ENCODE peak calls at places on chromosome 21, in ten cellular contexts. P, T, E, Q, O, S, M, F, J and I are unnamed samples.

GRCh38 chr21:27586986-27587385 is 620.1 kb upstream of the ADAMTS5 start:
- DNase-seq in P (no peak), T (no peak), E (no peak), Q (no peak), O (no peak), S (no peak), M (no peak), F (no peak), J (no peak), I (no peak)

GRCh38 chr21:32484706-32485380 is 72.3 kb downstream of the EVA1C start:
- DNase-seq in P (no peak), T (no peak), E (no peak), Q (no peak), O (no peak), S (no peak), M (no peak), F (no peak), J (no peak), I (no peak)

GRCh38 chr21:45299026-45299863 is 11.6 kb upstream of the POFUT2 start:
- DNase-seq in P (no peak), T (no peak), E (no peak), Q (no peak), O (no peak), S (peak; percentile 45), M (no peak), F (no peak), J (no peak), I (no peak)

GRCh38 chr21:45363921-45364463 is 41.0 kb upstream of the COL18A1 start:
- DNase-seq in P (peak; percentile 99), T (peak; percentile 84), E (no peak), Q (no peak), O (no peak), S (peak; percentile 93), M (no peak), F (no peak), J (no peak), I (no peak)

GRCh38 chr21:26800455-26801454 is 44.5 kb downstream of the ADAMTS1 start:
- DNase-seq in P (peak; percentile 53), T (no peak), E (no peak), Q (no peak), O (no peak), S (no peak), M (no peak), F (no peak), J (no peak), I (no peak)

GRCh38 chr21:16708431-16708830 is 804.4 kb upstream of the CXADR start:
- DNase-seq in P (peak; percentile 33), T (no peak), E (no peak), Q (no peak), O (no peak), S (no peak), M (no peak), F (no peak), J (no peak), I (no peak)

GRCh38 chr21:31236528-31236927 is 107.5 kb downstream of the TIAM1 start:
- DNase-seq in P (peak; percentile 81), T (no peak), E (no peak), Q (no peak), O (no peak), S (no peak), M (no peak), F (no peak), J (peak; percentile 58), I (no peak)

GRCh38 chr21:36149788-36150187 is 6.8 kb upstream of the DOP1B start:
- DNase-seq in P (no peak), T (no peak), E (no peak), Q (no peak), O (no peak), S (no peak), M (no peak), F (no peak), J (no peak), I (no peak)

GRCh38 chr21:41955516-41955915 is 1.7 kb upstream of the C2CD2 start:
- DNase-seq in P (no peak), T (no peak), E (no peak), Q (no peak), O (no peak), S (no peak), M (no peak), F (no peak), J (no peak), I (no peak)

GRCh38 chr21:37281993-37282392 is 14.9 kb upstream of the VPS26C start:
- DNase-seq in P (no peak), T (peak; percentile 19), E (no peak), Q (no peak), O (no peak), S (no peak), M (no peak), F (peak; percentile 35), J (peak; percentile 56), I (no peak)

GRCh38 chr21:39022901-39023693 is 160.2 kb downstream of the PSMG1 start:
- DNase-seq in P (no peak), T (no peak), E (peak; percentile 81), Q (no peak), O (no peak), S (no peak), M (no peak), F (no peak), J (no peak), I (no peak)

GRCh38 chr21:42103843-42104242 is 32.7 kb downstream of the UMODL1 start:
- DNase-seq in P (no peak), T (no peak), E (no peak), Q (no peak), O (no peak), S (no peak), M (no peak), F (no peak), J (no peak), I (no peak)

GRCh38 chr21:36504067-36505058 is 24.4 kb upstream of the CLDN14 start:
- DNase-seq in P (peak; percentile 60), T (peak; percentile 74), E (peak; percentile 34), Q (no peak), O (no peak), S (no peak), M (peak; percentile 59), F (peak; percentile 55), J (peak; percentile 22), I (peak; percentile 30)

GRCh38 chr21:39348355-39349210 is at the start of gene HMGN1:
- DNase-seq in P (peak; percentile 91), T (peak; percentile 97), E (peak; percentile 97), Q (peak; percentile 82), O (peak; percentile 83), S (peak; percentile 88), M (peak; percentile 88), F (peak; percentile 97), J (peak; percentile 33), I (peak; percentile 81)

GRCh38 chr21:31577280-31577679 is 82.2 kb upstream of the SOD1 start:
- DNase-seq in P (no peak), T (no peak), E (no peak), Q (no peak), O (no peak), S (no peak), M (no peak), F (no peak), J (no peak), I (no peak)

GRCh38 chr21:30408782-30409494 is 13.1 kb downstream of the KRTAP13-1 start:
- DNase-seq in P (peak; percentile 44), T (peak; percentile 81), E (peak; percentile 81), Q (peak; percentile 98), O (no peak), S (no peak), M (peak; percentile 50), F (peak; percentile 89), J (peak; percentile 85), I (no peak)

GRCh38 chr21:16908087-16908486 is 604.8 kb upstream of the CXADR start:
- DNase-seq in P (peak; percentile 17), T (no peak), E (no peak), Q (no peak), O (no peak), S (no peak), M (no peak), F (no peak), J (peak; percentile 32), I (no peak)

GRCh38 chr21:40809673-40810072 is 37.3 kb downstream of the DSCAM start:
- DNase-seq in P (no peak), T (no peak), E (no peak), Q (no peak), O (no peak), S (no peak), M (no peak), F (no peak), J (no peak), I (no peak)

GRCh38 chr21:32941263-32941662 is 84.5 kb upstream of the OLIG2 start:
- DNase-seq in P (no peak), T (no peak), E (no peak), Q (no peak), O (no peak), S (no peak), M (no peak), F (no peak), J (no peak), I (no peak)

GRCh38 chr21:42319368-42319767 is 4.2 kb upstream of the TFF3 start:
- DNase-seq in P (no peak), T (no peak), E (no peak), Q (no peak), O (no peak), S (no peak), M (peak; percentile 68), F (no peak), J (no peak), I (no peak)

GRCh38 chr21:30695956-30696355 is 22.6 kb downstream of the KRTAP21-3 start:
- DNase-seq in P (no peak), T (no peak), E (no peak), Q (no peak), O (no peak), S (no peak), M (no peak), F (no peak), J (no peak), I (no peak)

GRCh38 chr21:46392921-46393320 is 65.8 kb upstream of the DIP2A start:
- DNase-seq in P (peak; percentile 45), T (no peak), E (peak; percentile 30), Q (no peak), O (no peak), S (no peak), M (no peak), F (no peak), J (no peak), I (no peak)

GRCh38 chr21:35559881-35560280 is 500.4 kb downstream of the SETD4 start:
- DNase-seq in P (peak; percentile 71), T (no peak), E (no peak), Q (no peak), O (no peak), S (no peak), M (no peak), F (no peak), J (no peak), I (no peak)

GRCh38 chr21:14084701-14085100 is 126.1 kb downstream of the LIPI start:
- DNase-seq in P (no peak), T (no peak), E (no peak), Q (no peak), O (no peak), S (no peak), M (no peak), F (no peak), J (no peak), I (no peak)

GRCh38 chr21:42107881-42108553 is 36.9 kb downstream of the UMODL1 start:
- DNase-seq in P (peak; percentile 57), T (peak; percentile 88), E (peak; percentile 43), Q (peak; percentile 85), O (peak; percentile 42), S (no peak), M (peak; percentile 95), F (peak; percentile 81), J (peak; percentile 45), I (peak; percentile 71)

GRCh38 chr21:15222711-15223110 is 157.9 kb upstream of the NRIP1 start:
- DNase-seq in P (peak; percentile 63), T (no peak), E (no peak), Q (no peak), O (no peak), S (no peak), M (no peak), F (no peak), J (no peak), I (no peak)

GRCh38 chr21:21860888-21861287 is 862.7 kb downstream of the NCAM2 start:
- DNase-seq in P (peak; percentile 53), T (no peak), E (no peak), Q (no peak), O (no peak), S (no peak), M (no peak), F (no peak), J (no peak), I (no peak)

GRCh38 chr21:34962136-34962535 is 87.0 kb downstream of the RUNX1 start:
- DNase-seq in P (no peak), T (no peak), E (no peak), Q (no peak), O (no peak), S (no peak), M (no peak), F (no peak), J (no peak), I (no peak)